ENCODE peak calls at places on chromosome 9, in eight cellular contexts. H, U, P, E, L, T, W and J are unnamed samples.

GRCh38 chr9:98575379-98576346 is 133.1 kb downstream of the GABBR2 start:
- DNase-seq in H (no peak), U (no peak), P (no peak), E (no peak), L (no peak), T (no peak), W (no peak), J (no peak)

GRCh38 chr9:135809166-135809565 is 98.2 kb downstream of the CAMSAP1 start:
- DNase-seq in H (no peak), U (no peak), P (no peak), E (no peak), L (no peak), T (no peak), W (no peak), J (no peak)

GRCh38 chr9:5608298-5609254 is 20.3 kb upstream of the RIC1 start:
- DNase-seq in H (no peak), U (no peak), P (peak; percentile 24), E (peak; percentile 49), L (no peak), T (no peak), W (no peak), J (no peak)

GRCh38 chr9:33921967-33922895 is 105.3 kb downstream of the UBE2R2 start:
- DNase-seq in H (no peak), U (peak; percentile 57), P (peak; percentile 23), E (peak; percentile 21), L (no peak), T (no peak), W (no peak), J (no peak)

GRCh38 chr9:6034954-6035353 is 19.5 kb upstream of the RANBP6 start:
- DNase-seq in H (no peak), U (no peak), P (peak; percentile 39), E (peak; percentile 15), L (no peak), T (no peak), W (no peak), J (no peak)

GRCh38 chr9:134872482-134873231 is 8.0 kb upstream of the FCN2 start:
- DNase-seq in H (no peak), U (no peak), P (no peak), E (no peak), L (peak; percentile 13), T (no peak), W (no peak), J (no peak)

GRCh38 chr9:34363619-34364351 is 12.9 kb downstream of the MYORG start:
- DNase-seq in H (no peak), U (no peak), P (no peak), E (no peak), L (peak; percentile 64), T (no peak), W (no peak), J (no peak)

GRCh38 chr9:16768816-16769215 is 101.7 kb downstream of the BNC2 start:
- DNase-seq in H (no peak), U (no peak), P (no peak), E (no peak), L (no peak), T (no peak), W (no peak), J (no peak)

DNA sequence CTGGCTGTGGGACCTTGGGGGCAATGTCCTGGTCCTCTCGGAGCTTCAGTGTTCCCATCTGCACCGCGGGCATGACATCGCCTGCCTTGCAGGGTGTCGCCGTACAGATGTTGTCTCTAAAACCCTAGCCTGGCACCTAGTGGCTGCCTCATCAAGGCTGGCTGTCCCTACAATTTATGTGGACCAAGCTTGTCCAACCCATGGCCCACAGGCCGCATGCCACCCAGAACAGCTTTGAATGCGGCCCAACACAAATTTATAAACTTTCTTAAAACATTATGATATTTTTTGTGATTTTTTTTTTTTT is 18.3 kb upstream of the ASS1 start:
- DNase-seq in H (no peak), U (no peak), P (no peak), E (no peak), L (no peak), T (no peak), W (no peak), J (no peak)
- H3K27ac ChIP-seq in H (no peak overlapping the region), U (no peak overlapping the region), P (no peak overlapping the region), E (no peak overlapping the region), L (no peak overlapping the region), T (no peak overlapping the region), W (no peak overlapping the region), J (no peak overlapping the region)

DNA sequence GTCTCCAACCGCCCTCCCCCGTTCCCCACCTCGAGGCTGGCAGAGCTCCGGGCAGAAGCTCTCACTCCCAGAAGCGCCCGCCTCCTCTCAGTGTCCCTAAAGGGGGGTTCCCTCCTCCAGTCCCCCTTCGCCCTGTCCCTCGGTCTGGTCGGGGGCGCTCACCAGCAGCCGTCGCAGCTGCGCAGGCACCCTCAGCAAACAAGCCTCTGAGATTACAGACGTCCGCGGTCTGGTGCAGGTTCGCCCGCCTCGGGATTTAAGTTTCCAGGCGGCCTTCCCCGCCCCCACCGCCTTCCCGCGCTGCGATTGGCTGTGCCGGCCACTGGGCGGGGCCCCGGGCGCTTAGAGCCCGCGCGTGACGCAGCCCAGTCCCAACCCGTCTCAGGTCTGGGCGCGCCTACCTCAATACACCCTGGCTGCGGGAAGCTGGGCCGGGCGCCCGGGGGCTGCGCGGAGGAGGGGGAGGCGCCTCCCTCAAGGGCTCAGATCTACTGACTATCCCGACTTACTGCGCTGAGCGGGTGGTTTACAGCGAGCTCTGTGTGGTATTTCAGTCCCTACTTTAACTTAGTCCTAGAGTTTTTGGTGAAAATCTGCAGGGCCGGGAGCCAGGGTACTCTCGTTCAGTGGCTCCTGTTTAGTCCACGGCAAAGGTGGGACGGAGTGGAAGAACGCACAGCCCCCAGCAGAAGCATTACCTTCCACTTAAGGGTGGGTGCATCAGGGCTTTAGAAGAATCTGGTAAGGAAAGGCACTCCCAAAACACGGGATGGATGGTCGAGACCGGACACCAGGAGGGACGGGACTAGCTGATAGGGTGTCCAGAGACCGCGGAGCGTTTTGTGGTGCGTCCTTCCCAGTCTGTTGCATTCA is at the start of gene CTSV:
- DNase-seq in H (peak; percentile 56), U (peak; percentile 92), P (peak; percentile 93), E (peak; percentile 71), L (peak; percentile 89), T (peak; percentile 87), W (peak; percentile 94), J (peak; percentile 34)
- TF ChIP-seq POLR2A in H (no peak), U (peak; percentile 53), P (no peak), E (peak; percentile 27), L (peak; percentile 26), T (peak; percentile 36), W (peak; percentile 83), J (no peak)

GRCh38 chr9:108664309-108665255 is 191.2 kb downstream of the ACTL7B start:
- DNase-seq in H (no peak), U (no peak), P (no peak), E (no peak), L (no peak), T (no peak), W (peak; percentile 8), J (no peak)
- H3K27ac ChIP-seq in H (no peak overlapping the region), U (no peak overlapping the region), P (no peak overlapping the region), E (no peak overlapping the region), L (no peak overlapping the region), T (no peak overlapping the region), W (no peak overlapping the region), J (peak overlapping the region; percentile 66)

GRCh38 chr9:113238859-113239231 is 17.5 kb downstream of the SLC31A1 start:
- DNase-seq in H (no peak), U (no peak), P (no peak), E (no peak), L (no peak), T (no peak), W (no peak), J (no peak)
- TF ChIP-seq POLR2A in H (no peak), U (no peak), P (no peak), E (no peak), L (no peak), T (no peak), W (no peak), J (no peak)

GRCh38 chr9:3498691-3499090 is 27.1 kb downstream of the RFX3 start:
- DNase-seq in H (no peak), U (no peak), P (no peak), E (no peak), L (no peak), T (no peak), W (no peak), J (no peak)
- H3K27ac ChIP-seq in H (no peak overlapping the region), U (no peak overlapping the region), P (no peak overlapping the region), E (no peak overlapping the region), L (no peak overlapping the region), T (no peak overlapping the region), W (no peak overlapping the region), J (no peak overlapping the region)

DNA sequence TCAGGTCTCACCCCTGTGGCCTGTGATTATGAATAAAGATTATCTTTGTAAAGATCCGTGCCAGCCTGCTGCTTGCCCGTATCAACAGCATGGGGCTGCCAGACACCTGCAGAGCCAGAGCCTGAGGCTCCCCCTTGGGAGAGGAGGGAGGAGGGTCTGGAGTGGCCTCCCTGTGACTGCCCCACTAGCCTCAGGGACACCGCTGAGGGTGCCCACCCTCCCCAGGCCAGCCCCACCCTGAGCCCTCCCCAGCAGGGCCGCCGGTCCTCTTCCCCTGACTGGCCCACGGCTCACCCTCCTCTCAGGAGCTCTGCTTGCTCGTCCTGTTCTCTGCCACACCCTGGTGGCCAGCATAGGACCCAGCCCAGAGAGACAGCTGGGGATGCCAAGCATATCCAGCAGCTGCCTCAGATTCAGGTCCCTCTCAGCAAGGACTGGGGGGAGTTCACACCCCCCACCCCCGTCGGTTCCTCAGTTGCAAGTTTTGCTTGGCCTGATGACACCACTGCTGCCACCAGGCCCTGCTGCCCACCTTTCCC is 1.9 kb downstream of the SSNA1 start:
- DNase-seq in H (no peak), U (no peak), P (no peak), E (no peak), L (no peak), T (no peak), W (no peak), J (no peak)
- TF ChIP-seq POLR2A in H (no peak), U (no peak), P (no peak), E (no peak), L (no peak), T (no peak), W (no peak), J (no peak)

GRCh38 chr9:130770679-130771442 is 64.2 kb upstream of the ABL1 start:
- DNase-seq in H (no peak), U (peak; percentile 71), P (no peak), E (peak; percentile 50), L (no peak), T (no peak), W (no peak), J (no peak)
- H3K27ac ChIP-seq in H (no peak overlapping the region), U (no peak overlapping the region), P (no peak overlapping the region), E (no peak overlapping the region), L (no peak overlapping the region), T (no peak overlapping the region), W (peak overlapping the region; percentile 83), J (no peak overlapping the region)

GRCh38 chr9:129490583-129491485 is 130.1 kb downstream of the C9orf50 start:
- DNase-seq in H (no peak), U (no peak), P (peak; percentile 62), E (no peak), L (no peak), T (no peak), W (no peak), J (no peak)
- TF ChIP-seq POLR2A in H (no peak), U (no peak), P (peak; percentile 6), E (no peak), L (peak; percentile 24), T (peak; percentile 28), W (no peak), J (no peak)